ENCODE peak calls at places on chromosome 22, in seven cellular contexts. X is GM19239; T is NCI-H1105 treated with DMSO at 0.1 percent for 48 hours; S is COR-L47; I is stimulated activated CD8-positive, alpha-beta memory T cell treated with anti-CD3 and anti-CD28 coated beads, Interleukin-12 subunit alpha, Interleukin-12 subunit beta, amount 100 ng/mL, for 1 hour; K is aorta; O is ovary. W is an unnamed sample.

GRCh38 chr22:28989035-28989464 is 72.6 kb downstream of the C22orf31 start:
- DNase-seq in X (no peak), T (no peak), S (no peak), I (no peak), K (no peak), O (no peak), W (no peak)

GRCh38 chr22:46767249-46767985 is 5.0 kb downstream of the TBC1D22A start:
- DNase-seq in X (no peak), T (no peak), S (no peak), I (no peak), K (peak; percentile 6), O (no peak), W (no peak)

GRCh38 chr22:24146190-24146616 is 35.1 kb upstream of the SUSD2 start:
- DNase-seq in X (peak; percentile 84), T (no peak), S (peak; percentile 61), I (no peak), K (peak; percentile 66), O (peak; percentile 60), W (no peak)

GRCh38 chr22:37196539-37197450 is 8.7 kb upstream of the C1QTNF6 start:
- DNase-seq in X (no peak), T (no peak), S (no peak), I (no peak), K (peak; percentile 89), O (peak; percentile 92), W (no peak)

GRCh38 chr22:26952654-26953379 is 295.4 kb downstream of the MIAT start:
- DNase-seq in X (no peak), T (peak; percentile 79), S (peak; percentile 70), I (no peak), K (no peak), O (no peak), W (no peak)

GRCh38 chr22:22710719-22711531 is 66.5 kb downstream of the GGTLC2 start:
- DNase-seq in X (no peak), T (peak; percentile 31), S (peak; percentile 36), I (peak; percentile 68), K (peak; percentile 42), O (peak; percentile 57), W (peak; percentile 72)

GRCh38 chr22:42683599-42684283 is 34.5 kb upstream of the CYB5R3 start:
- DNase-seq in X (no peak), T (no peak), S (no peak), I (no peak), K (peak; percentile 87), O (peak; percentile 59), W (no peak)

GRCh38 chr22:22787805-22788459 is 99.7 kb upstream of the IGLL5 start:
- DNase-seq in X (peak; percentile 70), T (peak; percentile 19), S (peak; percentile 39), I (peak; percentile 45), K (peak; percentile 63), O (peak; percentile 30), W (peak; percentile 43)

GRCh38 chr22:43199541-43199940 is 12.6 kb upstream of the TTLL12 start:
- DNase-seq in X (no peak), T (no peak), S (no peak), I (no peak), K (no peak), O (no peak), W (no peak)

W was measured in progenitor cell of endocrine pancreas.